ENCODE peak calls at places on chromosomes 7 and 10, in nine cellular contexts. D is A549, T is GM23338, Z is SK-N-SH, W is HCT116, K is HepG2, E is K562, R is GM12878, A is Panc1. Q is an unnamed sample.

GRCh38 chr7:143245123-143245522 is 18.1 kb upstream of the GSTK1 start:
- DNase-seq in E (no peak), T (no peak), K (no peak), Z (no peak), R (no peak), A (no peak), W (no peak), D (peak; percentile 17), Q (peak; percentile 64)

GRCh38 chr10:112287844-112288243 is 4.6 kb downstream of the TECTB start:
- DNase-seq in W (no peak), Z (no peak), K (no peak), A (no peak), D (no peak), R (no peak), E (no peak), T (no peak), Q (no peak)

GRCh38 chr7:159229683-159230475 is 85.2 kb upstream of the VIPR2 start:
- DNase-seq in T (no peak), A (no peak), D (no peak), E (no peak), W (no peak), R (no peak), Z (no peak), K (peak; percentile 50), Q (no peak)

GRCh38 chr7:87810130-87810529 is 66.0 kb downstream of the SLC25A40 start:
- DNase-seq in A (no peak), T (peak; percentile 73), W (no peak), R (no peak), D (no peak), Z (no peak), E (no peak), K (no peak), Q (no peak)

GRCh38 chr7:40680657-40681056 is 545.9 kb downstream of the SUGCT start:
- DNase-seq in D (peak; percentile 22), R (no peak), A (no peak), Z (peak; percentile 42), E (peak; percentile 6), K (peak; percentile 28), W (peak; percentile 34), T (peak; percentile 74), Q (no peak)

GRCh38 chr7:51249991-51250390 is 66.6 kb downstream of the COBL start:
- DNase-seq in T (no peak), R (no peak), E (no peak), A (no peak), K (no peak), W (no peak), D (no peak), Z (no peak), Q (no peak)

GRCh38 chr10:104043185-104043830 is 42.4 kb downstream of the COL17A1 start:
- DNase-seq in K (no peak), Z (no peak), T (no peak), D (no peak), A (no peak), W (no peak), E (no peak), R (no peak), Q (no peak)

GRCh38 chr7:29126804-29127203 is 19.5 kb downstream of the CPVL start:
- DNase-seq in D (no peak), Z (no peak), A (no peak), R (no peak), K (no peak), W (no peak), E (no peak), T (no peak), Q (no peak)

GRCh38 chr10:133261726-133262325 is 14.8 kb downstream of the ADAM8 start:
- DNase-seq in K (no peak), A (no peak), R (no peak), Z (peak; percentile 98), W (no peak), E (peak; percentile 79), T (peak; percentile 73), D (peak; percentile 75), Q (peak; percentile 77)

GRCh38 chr7:137462074-137462715 is 118.7 kb upstream of the PTN start:
- DNase-seq in E (no peak), K (no peak), T (no peak), R (no peak), Z (no peak), A (no peak), D (no peak), W (no peak), Q (no peak)

GRCh38 chr7:94240902-94241301 is 153.8 kb upstream of the COL1A2 start:
- DNase-seq in E (no peak), Z (no peak), R (no peak), A (no peak), K (no peak), D (no peak), W (no peak), T (no peak), Q (no peak)

GRCh38 chr7:105734233-105734632 is 142.2 kb downstream of the ATXN7L1 start:
- DNase-seq in E (peak; percentile 18), W (no peak), Z (no peak), A (no peak), T (no peak), R (no peak), K (peak; percentile 9), D (no peak), Q (no peak)

GRCh38 chr7:81676813-81677212 is 93.0 kb downstream of the HGF start:
- DNase-seq in Z (no peak), A (no peak), R (no peak), W (no peak), T (no peak), K (no peak), E (no peak), D (no peak), Q (no peak)

GRCh38 chr7:81632418-81632817 is 137.4 kb downstream of the HGF start:
- DNase-seq in K (no peak), E (no peak), W (no peak), Z (no peak), D (no peak), A (no peak), T (peak; percentile 54), R (no peak), Q (no peak)

GRCh38 chr7:40220421-40220911 is 85.7 kb downstream of the SUGCT start:
- DNase-seq in E (no peak), A (no peak), K (no peak), D (no peak), W (no peak), Z (no peak), T (no peak), R (no peak), Q (no peak)

GRCh38 chr7:51033722-51034530 is 251.2 kb upstream of the GRB10 start:
- DNase-seq in E (no peak), W (no peak), R (no peak), K (no peak), A (no peak), D (no peak), T (no peak), Z (no peak), Q (no peak)

GRCh38 chr10:132297521-132297920 is 10.2 kb downstream of the STK32C start:
- DNase-seq in R (no peak), T (peak; percentile 69), Z (no peak), K (no peak), D (no peak), E (no peak), W (no peak), A (no peak), Q (no peak)

GRCh38 chr7:37349979-37350590 is 98.6 kb downstream of the ELMO1 start:
- DNase-seq in A (no peak), K (no peak), W (no peak), D (no peak), Z (no peak), R (no peak), E (no peak), T (no peak), Q (no peak)

GRCh38 chr7:105707967-105708580 is 126.8 kb upstream of the EFCAB10 start:
- DNase-seq in T (no peak), Z (no peak), W (no peak), D (no peak), E (no peak), R (no peak), K (no peak), A (no peak), Q (peak; percentile 29)

DNA sequence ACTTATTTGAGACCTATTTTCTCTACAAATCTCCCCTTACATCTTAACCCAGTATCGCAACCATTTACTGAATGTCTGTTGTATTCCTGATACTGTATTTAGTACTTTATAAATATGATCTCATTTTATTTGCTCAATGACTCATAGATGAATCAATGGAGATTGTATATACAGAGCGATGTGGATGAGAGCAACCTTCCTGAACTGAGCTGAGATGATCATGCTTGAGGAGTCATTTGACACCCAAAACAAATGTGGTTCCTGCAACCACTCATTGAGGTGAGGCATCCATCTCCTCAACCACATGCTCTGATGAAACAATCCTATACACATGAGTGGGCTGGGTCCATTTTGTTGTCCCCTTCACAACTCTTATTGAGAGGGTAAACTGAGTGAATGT is 250.0 kb downstream of the CDC14C start:
- DNase-seq in A (peak; percentile 20), E (no peak), D (no peak), T (no peak), Z (no peak), K (no peak), W (no peak), R (no peak), Q (no peak)
- TF ChIP-seq REST in A (no peak), E (no peak), D (no peak), T (no peak), Z (no peak), K (no peak), W (no peak), R (no peak), Q (no peak)

DNA sequence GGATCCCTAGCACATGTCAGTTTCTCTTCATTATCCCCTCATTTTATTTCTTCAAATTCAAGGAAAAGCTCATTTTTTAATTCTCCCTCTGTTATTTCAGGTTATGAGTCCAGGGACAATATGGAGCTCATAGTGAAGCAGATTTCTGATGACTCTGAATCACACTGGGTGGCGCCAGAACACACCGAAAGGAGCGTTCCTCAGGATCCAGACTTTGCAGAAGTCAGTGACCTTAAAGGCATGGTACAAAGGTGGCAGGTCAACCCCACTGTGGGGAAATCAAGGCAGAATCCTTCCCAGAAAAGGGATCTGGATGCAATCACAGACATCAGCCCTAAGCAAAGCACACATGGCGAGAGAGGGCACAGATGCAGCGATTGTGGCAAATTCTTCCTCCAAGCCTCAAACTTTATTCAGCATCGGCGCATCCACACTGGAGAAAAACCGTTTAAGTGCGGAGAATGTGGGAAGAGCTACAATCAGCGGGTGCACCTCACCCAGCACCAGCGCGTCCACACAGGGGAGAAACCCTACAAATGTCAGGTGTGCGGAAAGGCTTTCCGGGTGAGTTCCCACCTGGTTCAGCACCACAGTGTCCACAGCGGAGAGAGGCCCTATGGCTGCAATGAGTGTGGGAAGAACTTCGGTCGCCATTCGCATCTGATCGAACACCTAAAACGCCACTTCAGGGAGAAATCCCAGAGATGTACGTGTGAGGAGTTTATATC is 21.4 kb downstream of the ZKSCAN5 start:
- DNase-seq in Z (no peak), E (peak; percentile 45), R (no peak), W (peak; percentile 13), K (no peak), T (peak; percentile 54), D (peak; percentile 38), A (no peak), Q (no peak)
- TF ChIP-seq CTCF in Z (peak; percentile 58), E (peak; percentile 53), R (no peak), W (peak; percentile 36), K (peak; percentile 71), T (peak; percentile 79), D (no peak), A (no peak), Q (peak; percentile 11)

GRCh38 chr10:15335500-15335899 is 35.6 kb downstream of the FAM171A1 start:
- DNase-seq in W (no peak), E (no peak), R (no peak), A (no peak), T (no peak), D (no peak), Z (no peak), K (peak; percentile 34), Q (no peak)
- H3K27ac ChIP-seq in W (no peak overlapping the region), E (no peak overlapping the region), R (no peak overlapping the region), A (no peak overlapping the region), T (no peak overlapping the region), D (no peak overlapping the region), Z (no peak overlapping the region), K (peak overlapping the region; percentile 96), Q (no peak overlapping the region)

GRCh38 chr10:6278519-6279120 is 75.9 kb downstream of the PFKFB3 start:
- DNase-seq in Z (no peak), R (no peak), A (no peak), T (no peak), K (no peak), W (no peak), D (no peak), E (peak; percentile 14), Q (no peak)
- TF ChIP-seq REST in Z (no peak), R (no peak), A (no peak), T (no peak), K (no peak), W (no peak), D (no peak), E (no peak), Q (no peak)